ENCODE peak calls at places on chromosomes 6 and 20, in seven cellular contexts. O is heart right ventricle; X is MG63; W is DMS153; G is OCI-LY7; E is CD8-positive, alpha-beta T cell; D is uterus. V is an unnamed sample.

GRCh38 chr6:157764346-157765068 is 58.5 kb upstream of the SNX9 start:
- DNase-seq in X (peak), E (peak), W (no peak), O (peak), D (peak), G (peak), V (peak)

GRCh38 chr6:19417713-19418112 is 419.5 kb upstream of the ID4 start:
- DNase-seq in O (no peak), E (no peak), W (no peak), D (no peak), G (no peak), X (no peak), V (no peak)

GRCh38 chr6:111781055-111781708 is 92.1 kb downstream of the FYN start:
- DNase-seq in E (no peak), X (peak), D (no peak), W (no peak), O (no peak), G (no peak), V (no peak)

GRCh38 chr6:39881851-39882566 is 52.3 kb downstream of the MOCS1 start:
- DNase-seq in E (no peak), X (peak), W (no peak), O (no peak), D (peak), G (no peak), V (peak)

GRCh38 chr20:4800676-4801449 is 79.2 kb downstream of the PRND start:
- DNase-seq in O (no peak), D (no peak), W (no peak), E (no peak), X (no peak), G (no peak), V (no peak)

GRCh38 chr6:18328549-18328922 is 58.6 kb upstream of the RNF144B start:
- DNase-seq in D (no peak), O (no peak), G (peak), W (no peak), X (no peak), E (no peak), V (no peak)

GRCh38 chr6:168440520-168441433 is at the start of gene SMOC2:
- DNase-seq in W (peak), G (no peak), D (peak), O (peak), X (peak), E (no peak), V (peak)

GRCh38 chr20:62644802-62645496 is 2.6 kb downstream of the SLCO4A1 start:
- DNase-seq in W (no peak), O (no peak), D (no peak), X (no peak), E (no peak), G (no peak), V (no peak)

GRCh38 chr6:71478834-71479541 is 190.4 kb downstream of the OGFRL1 start:
- DNase-seq in X (no peak), E (no peak), O (no peak), G (no peak), D (no peak), W (no peak), V (no peak)

GRCh38 chr6:81031429-81031828 is 721.1 kb downstream of the TENT5A start:
- DNase-seq in G (no peak), W (no peak), D (no peak), O (no peak), X (no peak), E (no peak), V (no peak)